ENCODE peak calls at places on chromosome 13, in four cellular contexts. G is HepG2, I is K562, J is upper lobe of left lung. S is an unnamed sample. For H3K27me3 and H3K4me1, the result is how much of the 10 kb centered on the place peaks cover.

GRCh38 chr13:60959427-60959826 is 456.2 kb downstream of the PCDH20 start:
- ATAC-seq in G (no peak), I (no peak), J (no peak), S (no peak)

GRCh38 chr13:42891591-42891990 is 100.5 kb downstream of the EPSTI1 start:
- ATAC-seq in G (no peak), I (no peak), J (no peak), S (no peak)

GRCh38 chr13:30044932-30045331 is 194.5 kb upstream of the UBL3 start:
- ATAC-seq in G (no peak), I (no peak), J (no peak), S (no peak)

GRCh38 chr13:39760521-39760920 is 105.1 kb downstream of the COG6 start:
- ATAC-seq in J (no peak), G (peak), I (no peak), S (no peak)

GRCh38 chr13:19152403-19152802 is 29.2 kb downstream of the TUBA3C start:
- ATAC-seq in G (no peak), J (no peak), I (no peak), S (no peak)

GRCh38 chr13:74251778-74252519 is 117.7 kb upstream of the KLF12 start:
- ATAC-seq in G (no peak), I (no peak), J (peak), S (no peak)

GRCh38 chr13:65085977-65086376 is 2144.2 kb downstream of the PCDH9 start:
- ATAC-seq in G (no peak), I (no peak), J (no peak), S (no peak)

GRCh38 chr13:111241006-111241755 is 79.3 kb upstream of the TEX29 start:
- ATAC-seq in I (no peak), G (no peak), J (no peak), S (no peak)

GRCh38 chr13:83905641-83906040 is 23.4 kb upstream of the SLITRK1 start:
- ATAC-seq in G (no peak), J (no peak), I (no peak), S (no peak)

GRCh38 chr13:83215627-83216026 is 666.6 kb downstream of the SLITRK1 start:
- ATAC-seq in J (no peak), I (no peak), G (no peak), S (no peak)

DNA sequence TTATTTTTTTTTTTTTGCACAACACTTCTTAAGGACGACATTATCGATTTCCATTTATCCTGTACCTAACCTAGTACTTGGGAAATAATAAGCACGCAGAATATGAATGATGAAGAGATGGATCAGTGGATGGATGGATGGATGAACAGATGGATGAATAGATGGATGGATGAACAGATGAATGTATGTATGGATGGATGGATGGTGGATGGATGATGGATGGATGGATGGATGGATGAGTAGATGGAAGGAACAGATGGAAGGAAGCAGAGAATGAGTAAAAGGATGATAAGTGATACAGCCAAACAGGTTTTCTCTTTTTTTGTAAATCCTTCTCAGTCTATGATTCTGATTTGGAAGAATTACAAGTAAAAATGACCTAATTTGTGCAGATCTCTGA is 166.9 kb downstream of the COL4A1 start:
- ATAC-seq in G (no peak), I (no peak), J (no peak), S (no peak)
- H3K27me3 ChIP-seq in G (under half), I (under half), J (under half), S (under half)

GRCh38 chr13:110068176-110068473 is 238.8 kb downstream of the COL4A1 start:
- ATAC-seq in I (no peak), J (peak), G (no peak), S (no peak)

GRCh38 chr13:110065780-110066179 is 241.2 kb downstream of the COL4A1 start:
- ATAC-seq in G (no peak), I (no peak), J (no peak), S (no peak)

GRCh38 chr13:110070046-110070445 is 236.9 kb downstream of the COL4A1 start:
- ATAC-seq in J (no peak), I (no peak), G (no peak), S (no peak)

GRCh38 chr13:110070511-110071120 is 236.3 kb downstream of the COL4A1 start:
- ATAC-seq in J (no peak), G (no peak), I (no peak), S (no peak)

DNA sequence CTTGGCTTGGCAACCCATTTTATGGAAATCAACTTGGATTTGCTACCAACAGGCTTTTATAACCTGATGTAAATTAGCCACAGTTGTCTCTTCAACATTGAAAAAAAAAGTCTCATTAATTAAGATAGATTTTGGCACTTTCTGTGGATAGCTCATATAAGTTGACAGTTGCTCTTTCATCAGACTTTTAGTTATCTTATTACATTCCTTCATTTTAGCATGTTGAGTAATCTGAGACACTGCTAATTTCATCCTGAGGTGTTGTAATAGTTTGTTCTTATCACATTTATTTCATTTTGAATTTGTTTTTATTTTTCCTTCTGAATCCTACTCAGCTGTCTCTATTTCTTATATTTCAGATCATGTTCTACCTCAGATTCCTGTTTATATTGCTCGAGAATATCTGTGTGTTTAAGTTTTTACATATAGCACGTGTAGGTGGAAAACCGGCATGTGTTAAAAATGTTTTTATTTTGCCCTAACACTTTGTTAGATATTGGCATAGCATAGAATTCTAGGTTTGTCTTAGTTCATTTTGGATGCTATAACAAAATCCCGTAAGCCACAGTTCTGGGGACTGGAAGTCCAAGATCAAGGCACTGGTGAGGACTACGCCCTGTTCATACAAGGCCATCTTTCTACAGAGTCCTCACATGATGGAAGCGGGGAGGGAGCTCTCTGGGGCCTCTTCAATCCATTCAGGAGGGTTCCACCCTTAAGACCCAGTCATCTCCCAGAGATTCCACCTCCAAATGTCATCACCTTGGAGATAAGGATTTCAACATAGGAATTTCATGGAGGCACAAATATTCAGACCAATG is 239.4 kb downstream of the COL4A1 start:
- ATAC-seq in J (peak), G (no peak), I (no peak), S (peak)
- TF ChIP-seq EP300 in J (no peak), G (no peak), I (no peak), S (no peak)

GRCh38 chr13:35744144-35744543 is 267.7 kb upstream of the MAB21L1 start:
- ATAC-seq in J (no peak), G (no peak), I (no peak), S (no peak)

GRCh38 chr13:35744566-35745203 is 268.2 kb upstream of the MAB21L1 start:
- ATAC-seq in I (no peak), J (no peak), G (no peak), S (no peak)

GRCh38 chr13:35747594-35747993 is 271.1 kb upstream of the MAB21L1 start:
- ATAC-seq in J (no peak), I (no peak), G (no peak), S (no peak)

GRCh38 chr13:35741657-35742056 is 265.2 kb upstream of the MAB21L1 start:
- ATAC-seq in G (no peak), J (no peak), I (no peak), S (no peak)

DNA sequence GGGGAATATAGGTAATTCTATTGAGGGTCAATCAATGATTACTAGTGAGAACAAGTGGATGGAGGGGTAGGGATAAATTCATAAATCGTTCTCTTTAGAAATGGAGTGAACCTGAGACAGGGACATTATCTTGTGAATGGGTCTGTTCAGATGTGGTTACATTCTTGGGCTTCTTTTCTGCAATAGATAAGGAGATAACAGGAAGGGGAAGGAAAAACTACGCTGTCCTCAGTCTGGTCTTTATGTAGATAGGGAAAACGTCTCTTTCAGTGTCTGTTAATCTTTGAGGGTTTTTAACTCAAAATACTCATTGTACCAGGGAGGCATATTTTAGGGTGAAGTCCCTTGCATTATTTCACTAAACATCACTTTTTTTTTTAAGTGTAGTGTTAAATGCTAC is 266.7 kb upstream of the MAB21L1 start:
- ATAC-seq in G (no peak), J (no peak), I (no peak), S (no peak)
- H3K4me1 ChIP-seq in G (under half), J (under half), I (under half), S (under half)

GRCh38 chr13:51180853-51181511 is 41.2 kb upstream of the FAM124A start:
- ATAC-seq in I (no peak), G (no peak), J (no peak), S (no peak)
- H3K27me3 ChIP-seq in I (under half), G (under half), J (under half), S (under half)

DNA sequence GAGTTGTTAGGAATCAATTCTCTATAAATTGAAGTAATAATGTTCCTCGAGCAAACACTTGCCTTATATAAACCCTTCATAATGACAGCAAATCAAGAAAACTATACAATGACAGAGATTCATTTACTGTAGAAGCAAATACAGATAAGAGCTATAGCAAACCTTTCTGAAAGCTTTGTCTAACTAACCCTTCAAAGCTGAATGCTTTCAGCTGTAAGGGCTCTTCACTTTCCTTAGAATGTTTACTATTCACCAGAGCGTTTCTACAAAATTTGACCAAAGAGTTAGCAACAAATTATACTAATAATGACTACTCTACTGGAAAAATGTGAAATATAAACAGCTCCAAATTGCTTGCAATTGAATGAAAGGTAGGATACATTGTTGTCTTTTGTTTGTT is 218.1 kb downstream of the SLITRK5 start:
- ATAC-seq in G (no peak), J (no peak), I (no peak), S (no peak)
- TF ChIP-seq EP300 in G (no peak), J (no peak), I (no peak), S (no peak)

S was measured in gastroesophageal sphincter.